ENCODE peak calls at places on chromosomes 4 and X, in six cellular contexts. One of them, this sample, is unnamed.

GRCh38 chr4:109739547-109739946 is 9.7 kb upstream of the PLA2G12A start:
- DNase-seq in stomach: no peak
- DNase-seq in A549: no peak
- DNase-seq in tibial nerve: no peak
- DNase-seq in IMR-90: peak
- DNase-seq in esophagus squamous epithelium: no peak
- DNase-seq in this sample: no peak

GRCh38 chr4:91622925-91623600 is 680.7 kb upstream of the GRID2 start:
- DNase-seq in A549: no peak
- DNase-seq in stomach: no peak
- DNase-seq in esophagus squamous epithelium: no peak
- DNase-seq in IMR-90: no peak
- DNase-seq in tibial nerve: no peak
- DNase-seq in this sample: no peak

GRCh38 chrX:14675500-14675899 is 146.2 kb downstream of the GLRA2 start:
- DNase-seq in esophagus squamous epithelium: no peak
- DNase-seq in A549: no peak
- DNase-seq in IMR-90: no peak
- DNase-seq in stomach: no peak
- DNase-seq in tibial nerve: no peak
- DNase-seq in this sample: no peak

GRCh38 chrX:32877592-32877991 is 333.8 kb downstream of the DMD start:
- DNase-seq in stomach: no peak
- DNase-seq in tibial nerve: no peak
- DNase-seq in IMR-90: peak
- DNase-seq in A549: no peak
- DNase-seq in esophagus squamous epithelium: no peak
- DNase-seq in this sample: no peak

GRCh38 chr4:48963042-48963679 is 22.9 kb upstream of the CWH43 start:
- DNase-seq in A549: peak
- DNase-seq in tibial nerve: peak
- DNase-seq in esophagus squamous epithelium: no peak
- DNase-seq in IMR-90: peak
- DNase-seq in stomach: peak
- DNase-seq in this sample: peak

GRCh38 chrX:39874202-39874816 is 223.4 kb downstream of the BCOR start:
- DNase-seq in esophagus squamous epithelium: no peak
- DNase-seq in A549: no peak
- DNase-seq in tibial nerve: no peak
- DNase-seq in stomach: no peak
- DNase-seq in IMR-90: peak
- DNase-seq in this sample: no peak

GRCh38 chr4:14180166-14180565 is 552.6 kb upstream of the BOD1L1 start:
- DNase-seq in A549: no peak
- DNase-seq in tibial nerve: no peak
- DNase-seq in esophagus squamous epithelium: no peak
- DNase-seq in stomach: no peak
- DNase-seq in IMR-90: no peak
- DNase-seq in this sample: no peak

GRCh38 chr4:108703370-108703769 is 53.0 kb downstream of the OSTC start:
- DNase-seq in esophagus squamous epithelium: no peak
- DNase-seq in IMR-90: no peak
- DNase-seq in stomach: no peak
- DNase-seq in tibial nerve: no peak
- DNase-seq in A549: no peak
- DNase-seq in this sample: no peak

GRCh38 chr4:15336410-15337184 is 91.2 kb upstream of the C1QTNF7 start:
- DNase-seq in esophagus squamous epithelium: no peak
- DNase-seq in stomach: no peak
- DNase-seq in IMR-90: peak
- DNase-seq in tibial nerve: no peak
- DNase-seq in A549: no peak
- DNase-seq in this sample: no peak

GRCh38 chrX:153941331-153942252 is 2.9 kb downstream of the RENBP start:
- DNase-seq in IMR-90: no peak
- DNase-seq in esophagus squamous epithelium: no peak
- DNase-seq in stomach: no peak
- DNase-seq in A549: no peak
- DNase-seq in tibial nerve: no peak
- DNase-seq in this sample: no peak

GRCh38 chr4:15809058-15809457 is 30.9 kb downstream of the CD38 start:
- DNase-seq in tibial nerve: no peak
- DNase-seq in stomach: no peak
- DNase-seq in A549: no peak
- DNase-seq in esophagus squamous epithelium: no peak
- DNase-seq in IMR-90: no peak
- DNase-seq in this sample: no peak

GRCh38 chr4:74123065-74123728 is 24.2 kb upstream of the CXCL2 start:
- DNase-seq in tibial nerve: no peak
- DNase-seq in IMR-90: peak
- DNase-seq in esophagus squamous epithelium: no peak
- DNase-seq in A549: peak
- DNase-seq in stomach: no peak
- DNase-seq in this sample: no peak

GRCh38 chr4:122326908-122327307 is 51.9 kb upstream of the ADAD1 start:
- DNase-seq in IMR-90: no peak
- DNase-seq in stomach: no peak
- DNase-seq in esophagus squamous epithelium: no peak
- DNase-seq in A549: no peak
- DNase-seq in tibial nerve: no peak
- DNase-seq in this sample: no peak

GRCh38 chr4:55543858-55544257 is 2.9 kb downstream of the CLOCK start:
- DNase-seq in tibial nerve: no peak
- DNase-seq in IMR-90: peak
- DNase-seq in esophagus squamous epithelium: no peak
- DNase-seq in stomach: no peak
- DNase-seq in A549: no peak
- DNase-seq in this sample: no peak

GRCh38 chr4:26325191-26325590 is 4.4 kb downstream of the RBPJ start:
- DNase-seq in A549: peak
- DNase-seq in IMR-90: peak
- DNase-seq in stomach: no peak
- DNase-seq in tibial nerve: no peak
- DNase-seq in esophagus squamous epithelium: no peak
- DNase-seq in this sample: no peak

GRCh38 chrX:129956765-129957164 is 25.7 kb upstream of the BCORL1 start:
- DNase-seq in A549: no peak
- DNase-seq in stomach: no peak
- DNase-seq in tibial nerve: no peak
- DNase-seq in esophagus squamous epithelium: no peak
- DNase-seq in IMR-90: no peak
- DNase-seq in this sample: no peak

GRCh38 chr4:40980318-40980883 is 230.6 kb downstream of the NSUN7 start:
- DNase-seq in stomach: no peak
- DNase-seq in esophagus squamous epithelium: no peak
- DNase-seq in tibial nerve: no peak
- DNase-seq in A549: no peak
- DNase-seq in IMR-90: no peak
- DNase-seq in this sample: no peak

GRCh38 chrX:18426004-18426320 is 554 bp downstream of the CDKL5 start:
- DNase-seq in stomach: no peak
- DNase-seq in esophagus squamous epithelium: no peak
- DNase-seq in A549: no peak
- DNase-seq in IMR-90: no peak
- DNase-seq in tibial nerve: no peak
- DNase-seq in this sample: no peak

GRCh38 chrX:110251961-110252360 is 65.9 kb downstream of the AMMECR1 start:
- DNase-seq in tibial nerve: no peak
- DNase-seq in IMR-90: no peak
- DNase-seq in A549: no peak
- DNase-seq in stomach: no peak
- DNase-seq in esophagus squamous epithelium: no peak
- DNase-seq in this sample: no peak

GRCh38 chr4:167032876-167033275 is 201.4 kb downstream of the SPOCK3 start:
- DNase-seq in tibial nerve: no peak
- DNase-seq in IMR-90: peak
- DNase-seq in esophagus squamous epithelium: no peak
- DNase-seq in stomach: no peak
- DNase-seq in A549: no peak
- DNase-seq in this sample: no peak

GRCh38 chrX:153828723-153829548 is 1.4 kb downstream of the PDZD4 start:
- DNase-seq in esophagus squamous epithelium: no peak
- DNase-seq in tibial nerve: no peak
- DNase-seq in A549: peak
- DNase-seq in IMR-90: no peak
- DNase-seq in stomach: no peak
- DNase-seq in this sample: no peak

GRCh38 chrX:154126101-154126500 is 17.9 kb upstream of the OPN1LW start:
- DNase-seq in stomach: no peak
- DNase-seq in tibial nerve: no peak
- DNase-seq in A549: no peak
- DNase-seq in esophagus squamous epithelium: no peak
- DNase-seq in IMR-90: no peak
- DNase-seq in this sample: peak

GRCh38 chrX:142068365-142068764 is 136.7 kb downstream of the MAGEC2 start:
- DNase-seq in IMR-90: no peak
- DNase-seq in stomach: no peak
- DNase-seq in A549: no peak
- DNase-seq in tibial nerve: no peak
- DNase-seq in esophagus squamous epithelium: no peak
- DNase-seq in this sample: no peak

GRCh38 chrX:134949271-134949670 is 41.5 kb upstream of the SMIM10 start:
- DNase-seq in stomach: no peak
- DNase-seq in tibial nerve: no peak
- DNase-seq in IMR-90: peak
- DNase-seq in esophagus squamous epithelium: no peak
- DNase-seq in A549: peak
- DNase-seq in this sample: no peak

GRCh38 chrX:4570141-4570540 is 856.7 kb upstream of the PRKX start:
- DNase-seq in A549: no peak
- DNase-seq in tibial nerve: no peak
- DNase-seq in stomach: peak
- DNase-seq in IMR-90: no peak
- DNase-seq in esophagus squamous epithelium: no peak
- DNase-seq in this sample: no peak
- TF ChIP-seq POLR2A in A549: no peak
- TF ChIP-seq POLR2A in tibial nerve: no peak
- TF ChIP-seq POLR2A in stomach: no peak
- TF ChIP-seq POLR2A in IMR-90: no peak
- TF ChIP-seq POLR2A in esophagus squamous epithelium: no peak
- TF ChIP-seq POLR2A in this sample: no peak

GRCh38 chrX:3271485-3272186 is 74.8 kb downstream of the MXRA5 start:
- DNase-seq in A549: peak
- DNase-seq in IMR-90: peak
- DNase-seq in tibial nerve: no peak
- DNase-seq in stomach: no peak
- DNase-seq in esophagus squamous epithelium: no peak
- DNase-seq in this sample: no peak
- TF ChIP-seq POLR2A in A549: no peak
- TF ChIP-seq POLR2A in IMR-90: no peak
- TF ChIP-seq POLR2A in tibial nerve: no peak
- TF ChIP-seq POLR2A in stomach: no peak
- TF ChIP-seq POLR2A in esophagus squamous epithelium: no peak
- TF ChIP-seq POLR2A in this sample: no peak

DNA sequence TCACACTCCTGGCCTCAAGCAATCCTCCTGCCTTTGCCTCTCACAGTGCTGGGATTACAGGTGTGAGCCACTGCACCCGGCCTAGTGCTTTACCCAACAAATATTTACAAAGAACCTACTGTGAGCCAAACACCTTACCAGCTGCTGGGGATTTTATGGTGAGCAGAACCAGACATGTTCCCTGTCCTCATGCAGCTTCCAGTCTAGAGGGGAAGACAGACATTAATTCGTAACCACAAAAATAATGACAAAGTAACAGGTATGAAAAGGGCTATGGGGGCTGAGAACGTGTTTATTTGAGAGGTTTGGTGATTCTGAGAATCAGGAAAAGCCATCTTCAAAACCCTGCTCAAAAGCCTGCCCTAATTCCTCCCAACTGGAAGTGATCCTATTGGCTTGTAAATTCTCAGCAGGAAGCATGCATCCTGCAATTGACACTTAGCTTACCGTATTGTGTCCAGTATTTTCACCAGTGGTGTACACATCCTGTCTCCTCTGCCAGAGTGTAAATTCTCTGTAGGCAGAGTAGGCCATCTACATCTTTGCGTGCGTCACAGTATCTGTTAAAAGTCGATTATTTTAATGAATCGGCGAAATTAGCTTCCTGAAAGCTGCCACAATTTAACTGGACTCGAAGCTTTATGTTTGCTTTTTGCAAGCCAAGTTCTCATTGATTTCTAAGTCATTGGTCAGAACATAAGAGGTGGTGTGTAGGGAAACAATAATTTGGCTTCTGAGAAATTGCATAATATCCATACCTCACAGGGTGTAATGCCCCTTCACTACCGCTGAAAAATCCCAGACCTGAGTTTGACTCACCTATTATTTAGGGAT is 67.0 kb downstream of the TMEM156 start:
- DNase-seq in A549: no peak
- DNase-seq in stomach: no peak
- DNase-seq in IMR-90: no peak
- DNase-seq in esophagus squamous epithelium: no peak
- DNase-seq in tibial nerve: no peak
- DNase-seq in this sample: no peak
- TF ChIP-seq POLR2A in A549: no peak
- TF ChIP-seq POLR2A in stomach: no peak
- TF ChIP-seq POLR2A in IMR-90: no peak
- TF ChIP-seq POLR2A in esophagus squamous epithelium: no peak
- TF ChIP-seq POLR2A in tibial nerve: no peak
- TF ChIP-seq POLR2A in this sample: no peak

GRCh38 chr4:7970031-7970946 is 30.6 kb upstream of the AFAP1 start:
- DNase-seq in IMR-90: peak
- DNase-seq in esophagus squamous epithelium: no peak
- DNase-seq in tibial nerve: no peak
- DNase-seq in A549: peak
- DNase-seq in stomach: peak
- DNase-seq in this sample: no peak
- TF ChIP-seq POLR2A in IMR-90: no peak
- TF ChIP-seq POLR2A in esophagus squamous epithelium: no peak
- TF ChIP-seq POLR2A in tibial nerve: no peak
- TF ChIP-seq POLR2A in A549: no peak
- TF ChIP-seq POLR2A in stomach: no peak
- TF ChIP-seq POLR2A in this sample: no peak

DNA sequence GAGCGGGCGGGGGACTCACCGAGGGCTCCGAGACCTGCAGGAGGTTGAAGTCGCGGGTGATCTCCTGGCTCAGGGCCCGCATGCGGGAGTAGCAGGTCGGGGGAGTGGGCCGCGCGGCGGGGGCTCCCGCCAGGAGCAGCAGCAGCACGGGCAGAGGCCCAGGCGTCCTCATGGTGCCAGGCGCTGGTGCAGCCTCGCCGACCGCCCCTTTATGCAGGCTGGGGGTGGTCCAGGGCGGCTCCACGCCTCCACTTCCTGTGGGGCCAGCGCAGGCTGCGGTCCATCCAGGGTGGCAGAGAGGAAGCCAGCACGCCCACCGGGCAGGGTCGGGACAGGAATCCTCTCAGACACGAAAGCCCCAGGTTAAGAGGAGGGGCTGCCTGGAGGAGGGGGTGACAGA is at the start of gene CYTL1:
- DNase-seq in stomach: no peak
- DNase-seq in esophagus squamous epithelium: no peak
- DNase-seq in IMR-90: no peak
- DNase-seq in A549: no peak
- DNase-seq in tibial nerve: no peak
- DNase-seq in this sample: no peak
- TF ChIP-seq POLR2A in stomach: no peak
- TF ChIP-seq POLR2A in esophagus squamous epithelium: no peak
- TF ChIP-seq POLR2A in IMR-90: no peak
- TF ChIP-seq POLR2A in A549: no peak
- TF ChIP-seq POLR2A in tibial nerve: no peak
- TF ChIP-seq POLR2A in this sample: no peak